ENCODE peak calls at places on chromosomes 16 and 17, in ten cellular contexts. U, T, Z, K, N, V, C, A, D and Y are unnamed samples.

GRCh38 chr17:75561927-75562603 is 25.5 kb upstream of the MYO15B start:
- DNase-seq in U (peak), T (no peak), Z (no peak), K (no peak), N (no peak), V (no peak), C (peak), A (peak), D (no peak), Y (no peak)

GRCh38 chr16:4402439-4403132 is 13.8 kb downstream of the CORO7 start:
- DNase-seq in U (peak), T (peak), Z (peak), K (peak), N (no peak), V (no peak), C (peak), A (peak), D (peak), Y (peak)

GRCh38 chr17:47905221-47905733 is 9.2 kb downstream of the SP2 start:
- DNase-seq in U (no peak), T (peak), Z (peak), K (peak), N (no peak), V (peak), C (peak), A (peak), D (peak), Y (peak)

GRCh38 chr17:77459018-77459755 is 318.4 kb downstream of the SEC14L1 start:
- DNase-seq in U (peak), T (no peak), Z (no peak), K (no peak), N (no peak), V (no peak), C (no peak), A (no peak), D (no peak), Y (no peak)

GRCh38 chr16:87344165-87344930 is 27.2 kb upstream of the C16orf95 start:
- DNase-seq in U (no peak), T (no peak), Z (no peak), K (no peak), N (no peak), V (no peak), C (no peak), A (no peak), D (no peak), Y (no peak)

GRCh38 chr16:64951681-64952080 is 170.2 kb downstream of the CDH11 start:
- DNase-seq in U (no peak), T (no peak), Z (no peak), K (no peak), N (no peak), V (no peak), C (peak), A (no peak), D (no peak), Y (no peak)

GRCh38 chr17:41792835-41793748 is 6.6 kb upstream of the JUP start:
- DNase-seq in U (peak), T (no peak), Z (no peak), K (peak), N (no peak), V (no peak), C (no peak), A (peak), D (no peak), Y (peak)

GRCh38 chr16:53234836-53235235 is 180.0 kb downstream of the CHD9 start:
- DNase-seq in U (no peak), T (no peak), Z (no peak), K (no peak), N (no peak), V (no peak), C (no peak), A (no peak), D (no peak), Y (no peak)

GRCh38 chr16:9275816-9276354 is 184.4 kb downstream of the HAPSTR1 start:
- DNase-seq in U (no peak), T (no peak), Z (no peak), K (no peak), N (no peak), V (no peak), C (no peak), A (no peak), D (no peak), Y (no peak)

GRCh38 chr16:28537964-28538732 is 626 bp downstream of the NUPR1 start:
- DNase-seq in U (peak), T (no peak), Z (no peak), K (no peak), N (no peak), V (no peak), C (no peak), A (no peak), D (no peak), Y (no peak)

GRCh38 chr17:10421211-10421610 is 539 bp downstream of the MYH8 start:
- DNase-seq in U (no peak), T (no peak), Z (no peak), K (no peak), N (no peak), V (no peak), C (no peak), A (no peak), D (no peak), Y (no peak)

GRCh38 chr17:8975091-8975707 is 9.7 kb upstream of the PIK3R5 start:
- DNase-seq in U (no peak), T (no peak), Z (no peak), K (no peak), N (no peak), V (no peak), C (no peak), A (no peak), D (no peak), Y (no peak)

GRCh38 chr17:28950017-28950751 is 1.1 kb downstream of the PHF12 start:
- DNase-seq in U (peak), T (no peak), Z (peak), K (peak), N (no peak), V (no peak), C (peak), A (peak), D (no peak), Y (peak)

GRCh38 chr17:35429702-35430101 is 2.6 kb downstream of the SLFN12 start:
- DNase-seq in U (no peak), T (no peak), Z (no peak), K (no peak), N (no peak), V (no peak), C (no peak), A (no peak), D (no peak), Y (no peak)

GRCh38 chr17:68310141-68310540 is 18.8 kb downstream of the ARSG start:
- DNase-seq in U (no peak), T (no peak), Z (no peak), K (no peak), N (no peak), V (no peak), C (no peak), A (no peak), D (no peak), Y (no peak)

GRCh38 chr16:16045311-16045710 is 95.9 kb downstream of the ABCC1 start:
- DNase-seq in U (no peak), T (no peak), Z (no peak), K (no peak), N (peak), V (no peak), C (no peak), A (no peak), D (no peak), Y (no peak)

GRCh38 chr17:66988069-66988798 is 23.7 kb downstream of the CACNG4 start:
- DNase-seq in U (no peak), T (no peak), Z (no peak), K (no peak), N (no peak), V (no peak), C (no peak), A (no peak), D (no peak), Y (no peak)

GRCh38 chr16:2874584-2875362 is 8.2 kb upstream of the FLYWCH2 start:
- DNase-seq in U (peak), T (peak), Z (peak), K (peak), N (no peak), V (no peak), C (peak), A (peak), D (peak), Y (peak)

GRCh38 chr16:67833035-67833417 is 9.1 kb upstream of the THAP11 start:
- DNase-seq in U (no peak), T (peak), Z (no peak), K (peak), N (peak), V (no peak), C (peak), A (peak), D (no peak), Y (no peak)

GRCh38 chr17:36705651-36706436 is 104.5 kb downstream of the MRM1 start:
- DNase-seq in U (no peak), T (no peak), Z (no peak), K (peak), N (peak), V (no peak), C (peak), A (peak), D (no peak), Y (no peak)

DNA sequence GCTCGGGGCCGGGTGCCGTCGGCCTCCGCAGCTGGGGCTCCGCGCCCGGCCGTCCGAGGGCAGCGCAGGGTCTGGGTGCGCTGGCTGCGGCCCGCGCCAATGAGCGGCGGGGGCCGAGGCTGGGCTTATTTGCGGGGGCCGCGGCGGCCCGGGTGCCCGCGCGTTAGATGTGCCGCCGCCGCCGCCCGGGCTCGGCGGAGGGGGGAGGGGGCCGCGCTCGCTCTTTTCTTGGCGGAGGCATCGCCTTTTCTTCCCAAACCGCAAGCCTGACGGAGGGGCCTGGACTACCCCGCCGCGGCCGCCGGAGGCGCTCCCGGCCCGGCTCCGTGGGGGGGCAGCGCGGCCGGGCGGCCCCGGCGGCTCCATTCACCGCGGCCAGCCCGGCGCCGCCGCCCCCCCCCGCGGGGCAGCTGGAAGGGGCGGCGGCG is at the start of gene NOTUM:
- DNase-seq in U (no peak), T (no peak), Z (no peak), K (no peak), N (no peak), V (no peak), C (peak), A (peak), D (no peak), Y (no peak)
- TF ChIP-seq CTCF in U (no peak), T (no peak), Z (no peak), K (peak), N (peak), V (peak), C (peak), A (peak), D (peak), Y (peak)

GRCh38 chr17:2981325-2981724 is 82.1 kb downstream of the OR1D5 start:
- DNase-seq in U (peak), T (no peak), Z (peak), K (no peak), N (no peak), V (no peak), C (no peak), A (no peak), D (no peak), Y (no peak)

GRCh38 chr17:2980904-2981246 is 82.5 kb downstream of the OR1D5 start:
- DNase-seq in U (peak), T (no peak), Z (peak), K (no peak), N (no peak), V (no peak), C (no peak), A (no peak), D (no peak), Y (no peak)

GRCh38 chr17:2986925-2987324 is 76.5 kb downstream of the OR1D5 start:
- DNase-seq in U (peak), T (no peak), Z (no peak), K (no peak), N (no peak), V (no peak), C (no peak), A (no peak), D (no peak), Y (no peak)

GRCh38 chr17:2980211-2980903 is 83.0 kb downstream of the OR1D5 start:
- DNase-seq in U (peak), T (no peak), Z (no peak), K (no peak), N (no peak), V (no peak), C (no peak), A (no peak), D (no peak), Y (no peak)

DNA sequence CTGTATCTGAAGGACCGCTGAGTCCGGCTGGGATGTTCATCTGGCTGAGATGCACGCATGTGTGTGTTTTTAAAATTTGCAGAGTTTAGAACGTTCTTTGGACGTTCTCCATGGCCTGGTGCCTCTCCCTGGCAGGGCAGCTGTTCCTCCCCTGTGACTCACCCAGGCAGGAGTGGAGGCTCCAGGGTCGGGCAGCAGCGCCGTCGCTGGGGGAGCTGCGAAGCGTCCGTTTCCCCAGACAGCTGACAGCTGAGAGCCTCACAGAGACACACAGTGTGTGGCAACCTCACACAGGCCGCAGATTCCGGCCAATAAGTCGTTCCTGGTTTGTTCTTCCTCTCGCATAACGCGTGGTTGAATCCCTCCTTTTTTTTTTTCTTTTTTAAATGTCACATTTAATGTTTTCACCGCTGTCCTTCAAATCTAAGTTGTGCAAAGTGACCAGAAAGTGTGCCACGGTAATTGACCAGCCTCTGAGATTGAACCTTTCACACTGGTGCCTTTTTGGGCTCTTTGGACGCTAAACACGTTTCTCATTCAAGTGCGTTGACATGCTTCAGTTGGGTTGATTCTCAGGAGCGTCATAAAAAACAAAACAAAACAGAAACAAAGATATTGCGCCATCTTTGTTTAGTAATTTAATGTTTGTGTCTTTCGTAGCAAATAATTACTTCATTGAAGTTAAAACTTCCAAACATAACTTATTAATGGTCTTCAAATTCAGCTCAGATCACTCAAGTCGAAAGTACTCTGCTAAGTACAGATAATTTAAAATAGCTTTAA is 80.4 kb downstream of the OR1D5 start:
- DNase-seq in U (peak), T (peak), Z (peak), K (no peak), N (no peak), V (no peak), C (peak), A (peak), D (peak), Y (peak)
- TF ChIP-seq CTCF in U (no peak), T (peak), Z (no peak), K (peak), N (peak), V (no peak), C (peak), A (peak), D (no peak), Y (peak)

DNA sequence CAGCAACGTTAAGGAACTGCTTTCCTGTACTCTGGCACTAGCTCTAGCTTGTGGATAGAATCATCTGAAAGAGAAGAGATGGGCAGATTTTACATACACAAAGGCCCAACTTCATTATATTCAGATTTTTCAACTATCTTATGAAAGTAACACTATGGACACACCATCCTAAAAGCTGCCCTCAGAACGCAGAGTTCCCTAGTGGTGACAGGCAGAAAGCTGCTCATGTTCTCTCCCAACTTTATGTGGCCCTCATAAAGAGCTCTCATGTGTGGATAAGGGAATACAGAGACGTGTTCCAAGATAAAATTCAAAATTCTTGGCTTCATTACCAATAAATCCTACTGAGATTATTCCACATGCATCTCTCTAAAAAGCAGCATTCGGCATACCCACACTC is 1.5 kb downstream of the CFAP20 start:
- DNase-seq in U (no peak), T (no peak), Z (no peak), K (no peak), N (no peak), V (no peak), C (peak), A (peak), D (no peak), Y (no peak)
- TF ChIP-seq CTCF in U (no peak), T (peak), Z (peak), K (peak), N (peak), V (peak), C (peak), A (peak), D (no peak), Y (peak)

GRCh38 chr17:46192484-46193245 is 564 bp downstream of the KANSL1 start:
- DNase-seq in U (peak), T (peak), Z (peak), K (peak), N (no peak), V (no peak), C (peak), A (peak), D (peak), Y (peak)

GRCh38 chr17:46193246-46193625 is at the start of gene KANSL1:
- DNase-seq in U (peak), T (peak), Z (peak), K (peak), N (peak), V (peak), C (peak), A (peak), D (peak), Y (peak)

GRCh38 chr17:46195217-46195855 is 2.1 kb upstream of the KANSL1 start:
- DNase-seq in U (no peak), T (no peak), Z (no peak), K (no peak), N (no peak), V (no peak), C (no peak), A (no peak), D (no peak), Y (no peak)

GRCh38 chr17:46194393-46195216 is 1.4 kb upstream of the KANSL1 start:
- DNase-seq in U (no peak), T (peak), Z (no peak), K (peak), N (no peak), V (no peak), C (peak), A (peak), D (no peak), Y (no peak)

GRCh38 chr17:46193626-46194392 is 580 bp upstream of the KANSL1 start:
- DNase-seq in U (peak), T (peak), Z (peak), K (peak), N (peak), V (peak), C (peak), A (peak), D (peak), Y (peak)
- TF ChIP-seq CTCF in U (peak), T (no peak), Z (no peak), K (no peak), N (peak), V (no peak), C (peak), A (no peak), D (no peak), Y (peak)

GRCh38 chr17:63441654-63442053 is 4.5 kb downstream of the CYB561 start:
- DNase-seq in U (peak), T (no peak), Z (no peak), K (no peak), N (no peak), V (no peak), C (no peak), A (no peak), D (no peak), Y (no peak)

GRCh38 chr17:63443053-63443452 is 3.1 kb downstream of the CYB561 start:
- DNase-seq in U (peak), T (no peak), Z (no peak), K (no peak), N (no peak), V (no peak), C (no peak), A (no peak), D (no peak), Y (no peak)

GRCh38 chr17:63440770-63441335 is 5.3 kb downstream of the CYB561 start:
- DNase-seq in U (peak), T (no peak), Z (no peak), K (no peak), N (no peak), V (no peak), C (no peak), A (no peak), D (no peak), Y (no peak)

GRCh38 chr17:63442074-63442473 is 4.0 kb downstream of the CYB561 start:
- DNase-seq in U (peak), T (no peak), Z (no peak), K (no peak), N (no peak), V (no peak), C (no peak), A (no peak), D (no peak), Y (no peak)

GRCh38 chr17:63442549-63443035 is 3.5 kb downstream of the CYB561 start:
- DNase-seq in U (peak), T (no peak), Z (no peak), K (no peak), N (no peak), V (no peak), C (no peak), A (no peak), D (no peak), Y (no peak)
- TF ChIP-seq CTCF in U (no peak), T (no peak), Z (no peak), K (peak), N (peak), V (peak), C (peak), A (no peak), D (no peak), Y (peak)

DNA sequence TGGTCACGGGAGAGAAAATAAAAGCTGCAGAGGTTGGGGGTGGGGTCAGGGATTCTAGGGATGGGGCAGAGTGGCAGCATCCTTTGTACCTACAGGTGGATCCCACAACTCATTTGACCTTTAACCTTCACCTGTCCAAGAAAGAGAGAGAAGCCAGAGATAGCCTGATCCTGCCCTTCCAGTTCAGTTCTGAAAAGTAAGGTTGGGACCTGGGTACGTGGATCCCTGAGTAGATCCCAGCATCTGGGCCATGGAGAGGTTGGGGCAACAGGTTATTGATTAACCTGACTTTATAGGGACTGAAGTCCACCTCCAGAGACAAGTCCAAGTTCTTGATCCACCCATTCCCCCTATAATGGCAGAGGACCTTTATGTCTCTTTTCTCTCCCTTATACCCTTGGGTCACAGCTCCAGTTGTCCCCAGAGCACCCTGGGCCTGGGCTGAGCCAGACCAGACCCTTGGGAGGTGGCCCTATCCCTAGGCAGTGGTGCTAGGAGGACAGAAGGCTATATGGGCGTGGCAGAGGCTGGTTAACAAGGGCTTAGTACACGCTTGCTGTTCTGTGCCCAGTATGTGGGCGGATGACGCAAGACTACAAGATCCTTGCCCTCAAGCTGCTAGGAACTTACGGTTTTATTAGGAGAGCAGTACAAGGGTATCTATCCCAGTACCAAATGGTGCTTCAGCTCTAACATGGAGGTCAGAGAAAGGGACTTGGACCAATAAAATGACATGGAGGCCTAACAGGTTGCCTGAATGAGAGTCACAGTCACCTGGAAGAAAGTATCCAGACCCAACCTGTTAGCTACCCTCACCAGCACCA is 3.3 kb downstream of the CLDN7 start:
- DNase-seq in U (no peak), T (peak), Z (no peak), K (no peak), N (no peak), V (no peak), C (peak), A (peak), D (no peak), Y (no peak)
- TF ChIP-seq CTCF in U (no peak), T (no peak), Z (no peak), K (no peak), N (no peak), V (no peak), C (no peak), A (no peak), D (no peak), Y (no peak)